ENCODE peak calls at places on chromosomes 1 and 21, in four cellular contexts. R is SW480, C is hepatocyte, V is adrenal gland. P is an unnamed sample.

GRCh38 chr1:5959087-5959486 is 33.1 kb downstream of the NPHP4 start:
- DNase-seq in V (no peak), C (no peak), R (no peak), P (no peak)

GRCh38 chr1:19484793-19485361 is 462 bp downstream of the CAPZB start:
- DNase-seq in R (no peak), V (peak), C (peak), P (no peak)

GRCh38 chr1:22708777-22709176 is 1.9 kb upstream of the EPHB2 start:
- DNase-seq in R (no peak), V (no peak), C (no peak), P (no peak)

GRCh38 chr1:51969038-51969705 is 21.3 kb downstream of the RAB3B start:
- DNase-seq in C (peak), R (no peak), V (peak), P (no peak)

GRCh38 chr1:204972461-204972860 is 70.6 kb upstream of the CNTN2 start:
- DNase-seq in C (no peak), R (no peak), V (no peak), P (no peak)

GRCh38 chr1:2556277-2557145 is at the start of gene TNFRSF14:
- DNase-seq in V (peak), R (peak), C (peak), P (no peak)

GRCh38 chr1:43313771-43314170 is 13.0 kb downstream of the TIE1 start:
- DNase-seq in V (no peak), R (no peak), C (peak), P (no peak)

GRCh38 chr1:167165948-167166702 is 54.6 kb upstream of the POU2F1 start:
- DNase-seq in V (no peak), C (peak), R (no peak), P (no peak)

GRCh38 chr1:94602312-94602711 is 60.8 kb upstream of the F3 start:
- DNase-seq in R (no peak), V (peak), C (no peak), P (no peak)

GRCh38 chr1:159015440-159015909 is 5.8 kb downstream of the IFI16 start:
- DNase-seq in V (peak), C (peak), R (no peak), P (no peak)

GRCh38 chr1:7672864-7673263 is 98.2 kb upstream of the VAMP3 start:
- DNase-seq in C (no peak), V (no peak), R (no peak), P (no peak)

GRCh38 chr1:213499444-213499843 is 448.4 kb downstream of the RPS6KC1 start:
- DNase-seq in R (no peak), V (no peak), C (no peak), P (no peak)

GRCh38 chr1:47523812-47524170 is 85.9 kb downstream of the FOXD2 start:
- DNase-seq in V (no peak), R (no peak), C (no peak), P (no peak)

GRCh38 chr1:85708826-85709222 is 591 bp upstream of the ZNHIT6 start:
- DNase-seq in V (no peak), R (peak), C (peak), P (no peak)

GRCh38 chr1:17199267-17200044 is 5.5 kb upstream of the PADI1 start:
- DNase-seq in V (no peak), R (peak), C (no peak), P (no peak)

GRCh38 chr1:151009206-151009587 is 948 bp downstream of the PRUNE1 start:
- DNase-seq in V (no peak), C (no peak), R (no peak), P (no peak)

GRCh38 chr1:216458807-216459206 is 35.6 kb upstream of the USH2A start:
- DNase-seq in V (no peak), R (no peak), C (no peak), P (no peak)

GRCh38 chr1:61098333-61098732 is 16.0 kb downstream of the NFIA start:
- DNase-seq in V (no peak), C (no peak), R (no peak), P (no peak)

GRCh38 chr1:80018348-80018747 is 1011.8 kb upstream of the ADGRL4 start:
- DNase-seq in V (no peak), R (no peak), C (no peak), P (no peak)

GRCh38 chr1:241990040-241990439 is 8.9 kb downstream of the MAP1LC3C start:
- DNase-seq in C (peak), V (peak), R (no peak), P (no peak)

GRCh38 chr1:200530551-200531261 is 89.8 kb downstream of the KIF14 start:
- DNase-seq in R (no peak), V (peak), C (no peak), P (no peak)

GRCh38 chr1:48216941-48217340 is 5.6 kb upstream of the SLC5A9 start:
- DNase-seq in V (no peak), R (no peak), C (no peak), P (no peak)

GRCh38 chr1:61163794-61164193 is 81.4 kb downstream of the NFIA start:
- DNase-seq in R (no peak), V (no peak), C (no peak), P (no peak)

GRCh38 chr1:212655668-212656440 is 43.8 kb downstream of the BATF3 start:
- DNase-seq in V (no peak), C (no peak), R (no peak), P (no peak)

GRCh38 chr21:16605588-16605987 is 875.8 kb downstream of the USP25 start:
- DNase-seq in V (no peak), R (no peak), C (no peak), P (no peak)

GRCh38 chr1:179251675-179252074 is 22.2 kb upstream of the ABL2 start:
- DNase-seq in R (peak), C (peak), V (no peak), P (no peak)

GRCh38 chr1:213750231-213751063 is 237.3 kb upstream of the PROX1 start:
- DNase-seq in V (no peak), R (no peak), C (no peak), P (no peak)

GRCh38 chr1:160672789-160673695 is 26.2 kb upstream of the SLAMF1 start:
- DNase-seq in C (no peak), R (no peak), V (no peak), P (no peak)

GRCh38 chr1:224151117-224151516 is 31.9 kb upstream of the DEGS1 start:
- DNase-seq in C (no peak), V (no peak), R (no peak), P (no peak)

GRCh38 chr21:29416268-29416667 is 117.5 kb downstream of the BACH1 start:
- DNase-seq in C (no peak), R (no peak), V (no peak), P (no peak)

GRCh38 chr1:22907528-22907927 is 65.1 kb downstream of the LACTBL1 start:
- DNase-seq in V (no peak), R (no peak), C (no peak), P (no peak)

GRCh38 chr21:42799516-42799915 is 79.8 kb downstream of the WDR4 start:
- DNase-seq in C (no peak), V (no peak), R (peak), P (no peak)

GRCh38 chr1:167797005-167797404 is 75.2 kb downstream of the MPZL1 start:
- DNase-seq in V (peak), R (peak), C (peak), P (no peak)

GRCh38 chr1:237792149-237792548 is 98.6 kb downstream of the ZP4 start:
- DNase-seq in V (no peak), R (no peak), C (no peak), P (no peak)

GRCh38 chr1:201191723-201192477 is 1.3 kb downstream of the IGFN1 start:
- DNase-seq in R (peak), C (no peak), V (no peak), P (no peak)

GRCh38 chr1:43274125-43274803 is 4.5 kb downstream of the TMEM125 start:
- DNase-seq in C (no peak), V (peak), R (peak), P (no peak)

GRCh38 chr1:7975212-7975865 is 13.8 kb downstream of the PARK7 start:
- DNase-seq in V (peak), C (peak), R (peak), P (no peak)

GRCh38 chr21:46181953-46182547 is 2.2 kb downstream of the SPATC1L start:
- DNase-seq in V (peak), R (no peak), C (no peak), P (no peak)

P was measured in cortex of kidney.